ENCODE peak calls at places on chromosomes 6 and 20, in five cellular contexts. One of them, this sample, is unnamed.
A peak's percentile ranks its signal among the peaks of the same experiment; 100 is the strongest.

GRCh38 chr6:109059148-109059547 is 35.5 kb downstream of the SESN1 start:
- DNase-seq in activated gamma-delta T cell: no peak
- DNase-seq in DMS153: no peak
- DNase-seq in Kasumi-1: no peak
- DNase-seq in HCT116: no peak
- DNase-seq in this sample: no peak

GRCh38 chr6:44256291-44257006 is 879 bp downstream of the SLC35B2 start:
- DNase-seq in activated gamma-delta T cell: no peak
- DNase-seq in DMS153: no peak
- DNase-seq in Kasumi-1: no peak
- DNase-seq in HCT116: no peak
- DNase-seq in this sample: no peak

GRCh38 chr20:37914672-37915433 is 11.9 kb downstream of the VSTM2L start:
- DNase-seq in activated gamma-delta T cell: no peak
- DNase-seq in DMS153: no peak
- DNase-seq in Kasumi-1: no peak
- DNase-seq in HCT116: no peak
- DNase-seq in this sample: no peak

GRCh38 chr6:167409689-167410088 is 84.8 kb downstream of the TTLL2 start:
- DNase-seq in activated gamma-delta T cell: no peak
- DNase-seq in DMS153: no peak
- DNase-seq in Kasumi-1: no peak
- DNase-seq in HCT116: no peak
- DNase-seq in this sample: no peak

GRCh38 chr20:4973330-4974097 is 27.8 kb downstream of the SLC23A2 start:
- DNase-seq in activated gamma-delta T cell: no peak
- DNase-seq in DMS153: no peak
- DNase-seq in Kasumi-1: no peak
- DNase-seq in HCT116: no peak
- DNase-seq in this sample: no peak

GRCh38 chr6:109295109-109295765 is 87.0 kb downstream of the CD164 start:
- DNase-seq in activated gamma-delta T cell: no peak
- DNase-seq in DMS153: peak; percentile 65
- DNase-seq in Kasumi-1: no peak
- DNase-seq in HCT116: no peak
- DNase-seq in this sample: no peak

GRCh38 chr6:4522453-4522852 is 253.8 kb upstream of the CDYL start:
- DNase-seq in activated gamma-delta T cell: no peak
- DNase-seq in DMS153: no peak
- DNase-seq in Kasumi-1: peak; percentile 35
- DNase-seq in HCT116: no peak
- DNase-seq in this sample: no peak

GRCh38 chr6:155314773-155315515 is 660 bp upstream of the TFB1M start:
- DNase-seq in activated gamma-delta T cell: no peak
- DNase-seq in DMS153: peak; percentile 54
- DNase-seq in Kasumi-1: peak; percentile 97
- DNase-seq in HCT116: peak; percentile 82
- DNase-seq in this sample: peak; percentile 95

GRCh38 chr20:25065625-25066338 is 7.8 kb upstream of the ACSS1 start:
- DNase-seq in activated gamma-delta T cell: no peak
- DNase-seq in DMS153: no peak
- DNase-seq in Kasumi-1: peak; percentile 65
- DNase-seq in HCT116: peak; percentile 31
- DNase-seq in this sample: peak; percentile 32

GRCh38 chr6:127397729-127398609 is 54.6 kb upstream of the ECHDC1 start:
- DNase-seq in activated gamma-delta T cell: no peak
- DNase-seq in DMS153: no peak
- DNase-seq in Kasumi-1: no peak
- DNase-seq in HCT116: no peak
- DNase-seq in this sample: no peak

GRCh38 chr6:101806241-101806640 is 412.7 kb downstream of the GRIK2 start:
- DNase-seq in activated gamma-delta T cell: no peak
- DNase-seq in DMS153: no peak
- DNase-seq in Kasumi-1: no peak
- DNase-seq in HCT116: no peak
- DNase-seq in this sample: no peak

GRCh38 chr20:41649489-41649888 is 31.3 kb upstream of the CHD6 start:
- DNase-seq in activated gamma-delta T cell: no peak
- DNase-seq in DMS153: peak; percentile 37
- DNase-seq in Kasumi-1: no peak
- DNase-seq in HCT116: no peak
- DNase-seq in this sample: no peak

GRCh38 chr6:26475823-26476729 is 18.3 kb downstream of the BTN2A1 start:
- DNase-seq in activated gamma-delta T cell: no peak
- DNase-seq in DMS153: no peak
- DNase-seq in Kasumi-1: no peak
- DNase-seq in HCT116: no peak
- DNase-seq in this sample: no peak

GRCh38 chr20:53654932-53655674 is 61.5 kb upstream of the ZNF217 start:
- DNase-seq in activated gamma-delta T cell: no peak
- DNase-seq in DMS153: no peak
- DNase-seq in Kasumi-1: peak; percentile 56
- DNase-seq in HCT116: no peak
- DNase-seq in this sample: no peak

GRCh38 chr6:131792091-131792496 is 15.7 kb upstream of the ENPP1 start:
- DNase-seq in activated gamma-delta T cell: no peak
- DNase-seq in DMS153: no peak
- DNase-seq in Kasumi-1: no peak
- DNase-seq in HCT116: no peak
- DNase-seq in this sample: no peak

GRCh38 chr6:137043710-137044365 is 927 bp downstream of the IL20RA start:
- DNase-seq in activated gamma-delta T cell: no peak
- DNase-seq in DMS153: no peak
- DNase-seq in Kasumi-1: no peak
- DNase-seq in HCT116: no peak
- DNase-seq in this sample: peak; percentile 22

GRCh38 chr6:26223677-26224546 is 136.7 kb downstream of the HFE start:
- DNase-seq in activated gamma-delta T cell: no peak
- DNase-seq in DMS153: peak; percentile 92
- DNase-seq in Kasumi-1: peak; percentile 92
- DNase-seq in HCT116: peak; percentile 91
- DNase-seq in this sample: no peak

GRCh38 chr6:8343600-8343999 is 91.7 kb downstream of the SLC35B3 start:
- DNase-seq in activated gamma-delta T cell: no peak
- DNase-seq in DMS153: no peak
- DNase-seq in Kasumi-1: no peak
- DNase-seq in HCT116: no peak
- DNase-seq in this sample: no peak

GRCh38 chr20:63100926-63101699 is 94.3 kb upstream of the BHLHE23 start:
- DNase-seq in activated gamma-delta T cell: no peak
- DNase-seq in DMS153: no peak
- DNase-seq in Kasumi-1: no peak
- DNase-seq in HCT116: no peak
- DNase-seq in this sample: no peak

GRCh38 chr20:23095504-23095903 is 9.4 kb upstream of the CD93 start:
- DNase-seq in activated gamma-delta T cell: no peak
- DNase-seq in DMS153: no peak
- DNase-seq in Kasumi-1: no peak
- DNase-seq in HCT116: no peak
- DNase-seq in this sample: no peak

GRCh38 chr6:155791186-155791585 is 335.5 kb upstream of the NOX3 start:
- DNase-seq in activated gamma-delta T cell: no peak
- DNase-seq in DMS153: no peak
- DNase-seq in Kasumi-1: no peak
- DNase-seq in HCT116: no peak
- DNase-seq in this sample: no peak

GRCh38 chr20:6920991-6921613 is 153.6 kb downstream of the BMP2 start:
- DNase-seq in activated gamma-delta T cell: no peak
- DNase-seq in DMS153: peak; percentile 1
- DNase-seq in Kasumi-1: no peak
- DNase-seq in HCT116: no peak
- DNase-seq in this sample: no peak

GRCh38 chr6:106087548-106088325 is 1.6 kb downstream of the PRDM1 start:
- DNase-seq in activated gamma-delta T cell: no peak
- DNase-seq in DMS153: no peak
- DNase-seq in Kasumi-1: peak; percentile 34
- DNase-seq in HCT116: no peak
- DNase-seq in this sample: peak; percentile 8

GRCh38 chr20:5030348-5031205 is 29.3 kb upstream of the SLC23A2 start:
- DNase-seq in activated gamma-delta T cell: no peak
- DNase-seq in DMS153: no peak
- DNase-seq in Kasumi-1: no peak
- DNase-seq in HCT116: no peak
- DNase-seq in this sample: no peak

GRCh38 chr20:5222919-5223634 is 93.7 kb downstream of the PROKR2 start:
- DNase-seq in activated gamma-delta T cell: no peak
- DNase-seq in DMS153: no peak
- DNase-seq in Kasumi-1: peak; percentile 59
- DNase-seq in HCT116: peak; percentile 18
- DNase-seq in this sample: peak; percentile 0

GRCh38 chr6:37630281-37630799 is 67.3 kb downstream of the MDGA1 start:
- DNase-seq in activated gamma-delta T cell: no peak
- DNase-seq in DMS153: no peak
- DNase-seq in Kasumi-1: no peak
- DNase-seq in HCT116: peak; percentile 94
- DNase-seq in this sample: no peak

GRCh38 chr6:31407699-31408098 is 4.3 kb downstream of the MICA start:
- DNase-seq in activated gamma-delta T cell: no peak
- DNase-seq in DMS153: no peak
- DNase-seq in Kasumi-1: peak; percentile 16
- DNase-seq in HCT116: no peak
- DNase-seq in this sample: no peak

GRCh38 chr20:63896136-63896890 is 1.4 kb downstream of the DNAJC5 start:
- DNase-seq in activated gamma-delta T cell: no peak
- DNase-seq in DMS153: peak; percentile 72
- DNase-seq in Kasumi-1: peak; percentile 79
- DNase-seq in HCT116: no peak
- DNase-seq in this sample: no peak

GRCh38 chr6:158669145-158670035 is 19.5 kb downstream of the SYTL3 start:
- DNase-seq in activated gamma-delta T cell: no peak
- DNase-seq in DMS153: no peak
- DNase-seq in Kasumi-1: no peak
- DNase-seq in HCT116: no peak
- DNase-seq in this sample: no peak

GRCh38 chr6:11920566-11920965 is 91.5 kb upstream of the HIVEP1 start:
- DNase-seq in activated gamma-delta T cell: no peak
- DNase-seq in DMS153: no peak
- DNase-seq in Kasumi-1: no peak
- DNase-seq in HCT116: no peak
- DNase-seq in this sample: no peak

GRCh38 chr6:87393026-87393622 is 14.6 kb upstream of the CFAP206 start:
- DNase-seq in activated gamma-delta T cell: no peak
- DNase-seq in DMS153: peak; percentile 65
- DNase-seq in Kasumi-1: peak; percentile 90
- DNase-seq in HCT116: peak; percentile 62
- DNase-seq in this sample: peak; percentile 52

GRCh38 chr20:10671221-10671849 is 2.5 kb downstream of the JAG1 start:
- DNase-seq in activated gamma-delta T cell: no peak
- DNase-seq in DMS153: peak; percentile 17
- DNase-seq in Kasumi-1: peak; percentile 93
- DNase-seq in HCT116: no peak
- DNase-seq in this sample: no peak

GRCh38 chr6:7803219-7803618 is 77.3 kb downstream of the BMP6 start:
- DNase-seq in activated gamma-delta T cell: no peak
- DNase-seq in DMS153: no peak
- DNase-seq in Kasumi-1: no peak
- DNase-seq in HCT116: no peak
- DNase-seq in this sample: no peak